ENCODE peak calls at places on chromosome 4, in six cellular contexts. O, K, B, X, M and J are unnamed samples.

GRCh38 chr4:39486221-39486804 is 27.5 kb downstream of the LIAS start:
- DNase-seq in O (no peak), K (no peak), B (no peak), X (no peak), M (no peak), J (no peak)

GRCh38 chr4:73499996-73500765 is 18.6 kb downstream of the AFM start:
- DNase-seq in O (peak), K (no peak), B (peak), X (no peak), M (no peak), J (no peak)

GRCh38 chr4:184826315-184827266 is 823 bp upstream of the ACSL1 start:
- DNase-seq in O (peak), K (peak), B (no peak), X (peak), M (peak), J (no peak)

GRCh38 chr4:173436149-173436579 is 37.2 kb upstream of the SCRG1 start:
- DNase-seq in O (peak), K (peak), B (peak), X (no peak), M (no peak), J (no peak)

GRCh38 chr4:122539861-122540465 is 80.9 kb downstream of the IL21 start:
- DNase-seq in O (peak), K (no peak), B (no peak), X (no peak), M (no peak), J (no peak)

GRCh38 chr4:76753814-76754213 is 144.1 kb downstream of the SOWAHB start:
- DNase-seq in O (peak), K (no peak), B (peak), X (no peak), M (no peak), J (peak)

GRCh38 chr4:38062894-38063168 is 102.6 kb downstream of the PTTG2 start:
- DNase-seq in O (no peak), K (no peak), B (no peak), X (no peak), M (no peak), J (no peak)

GRCh38 chr4:3262208-3263052 is 13.5 kb downstream of the MSANTD1 start:
- DNase-seq in O (no peak), K (peak), B (no peak), X (no peak), M (no peak), J (no peak)